ENCODE peak calls at places on chromosomes 4 and X, in four cellular contexts. L is GM13976, I is AG09319, C is GM12865. U is an unnamed sample.

GRCh38 chrX:113274801-113275200 is 434.2 kb upstream of the AMOT start:
- DNase-seq in I (no peak), C (no peak), L (no peak), U (no peak)

GRCh38 chrX:30620125-30620524 is 33.1 kb upstream of the GK start:
- DNase-seq in L (no peak), I (no peak), C (no peak), U (no peak)

GRCh38 chr4:48891028-48891619 is 15.4 kb downstream of the OCIAD2 start:
- DNase-seq in I (no peak), C (no peak), L (no peak), U (no peak)

GRCh38 chr4:77862478-77863216 is at the start of gene MRPL1:
- DNase-seq in L (peak), C (peak), I (peak), U (peak)

GRCh38 chrX:64894454-64895038 is 81.7 kb downstream of the ZC4H2 start:
- DNase-seq in C (peak), L (peak), I (no peak), U (peak)

GRCh38 chr4:105923507-105924238 is 28.4 kb downstream of the NPNT start:
- DNase-seq in L (no peak), I (no peak), C (no peak), U (no peak)

GRCh38 chr4:85756938-85757337 is 282.0 kb downstream of the ARHGAP24 start:
- DNase-seq in L (peak), I (no peak), C (peak), U (peak)

GRCh38 chr4:10569491-10569890 is 112.3 kb upstream of the ZNF518B start:
- DNase-seq in I (no peak), L (no peak), C (no peak), U (no peak)

GRCh38 chr4:6292376-6293096 is 22.9 kb downstream of the WFS1 start:
- DNase-seq in L (no peak), C (no peak), I (no peak), U (no peak)

GRCh38 chr4:6115746-6116586 is 84.4 kb downstream of the JAKMIP1 start:
- DNase-seq in I (no peak), L (no peak), C (no peak), U (no peak)

GRCh38 chr4:15691346-15692140 is 9.9 kb downstream of the FAM200B start:
- DNase-seq in L (no peak), C (no peak), I (no peak), U (no peak)

GRCh38 chr4:139575072-139575471 is 19.1 kb upstream of the SETD7 start:
- DNase-seq in I (no peak), L (no peak), C (no peak), U (no peak)

GRCh38 chrX:45952030-45952429 is 593.2 kb downstream of the ZNF674 start:
- DNase-seq in C (no peak), I (no peak), L (no peak), U (no peak)

GRCh38 chr4:75922588-75922987 is 18.2 kb downstream of the NAAA start:
- DNase-seq in L (no peak), C (no peak), I (no peak), U (no peak)

GRCh38 chrX:103941201-103941975 is 21.0 kb upstream of the TMSB15B start:
- DNase-seq in C (peak), L (peak), I (no peak), U (no peak)

GRCh38 chr4:121340247-121340646 is 40.6 kb downstream of the QRFPR start:
- DNase-seq in L (no peak), C (no peak), I (no peak), U (no peak)

GRCh38 chr4:184328022-184328736 is 110.5 kb upstream of the ENPP6 start:
- DNase-seq in I (no peak), C (peak), L (peak), U (peak)

GRCh38 chrX:9635368-9635767 is 130.3 kb downstream of the GPR143 start:
- DNase-seq in C (no peak), I (no peak), L (no peak), U (no peak)

GRCh38 chrX:151488677-151489076 is 74.8 kb upstream of the PASD1 start:
- DNase-seq in L (peak), C (peak), I (no peak), U (peak)

GRCh38 chr4:72330381-72330780 is 238.6 kb downstream of the ADAMTS3 start:
- DNase-seq in C (no peak), I (no peak), L (no peak), U (no peak)

GRCh38 chrX:39854772-39855747 is 242.7 kb downstream of the BCOR start:
- DNase-seq in L (peak), I (no peak), C (peak), U (peak)

GRCh38 chrX:72243472-72243871 is 4.6 kb upstream of the ERCC6L start:
- DNase-seq in C (no peak), I (no peak), L (no peak), U (no peak)

GRCh38 chr4:143399113-143399949 is 62.7 kb downstream of the GAB1 start:
- DNase-seq in I (no peak), L (no peak), C (peak), U (no peak)

GRCh38 chrX:44735498-44735897 is 108.3 kb upstream of the DUSP21 start:
- DNase-seq in C (no peak), L (no peak), I (no peak), U (no peak)

GRCh38 chr4:54231419-54232150 is 2.5 kb downstream of the PDGFRA start:
- DNase-seq in I (no peak), C (no peak), L (peak), U (no peak)

GRCh38 chr4:54233697-54234496 is 4.8 kb downstream of the PDGFRA start:
- DNase-seq in C (peak), L (peak), I (no peak), U (peak)

GRCh38 chr4:54233128-54233696 is 4.1 kb downstream of the PDGFRA start:
- DNase-seq in L (peak), C (peak), I (no peak), U (peak)

GRCh38 chr4:54232151-54232688 is 3.1 kb downstream of the PDGFRA start:
- DNase-seq in I (no peak), L (peak), C (no peak), U (no peak)

GRCh38 chr4:54234497-54235205 is 5.6 kb downstream of the PDGFRA start:
- DNase-seq in C (no peak), L (no peak), I (no peak), U (no peak)
- TF ChIP-seq CTCF in C (no peak), L (no peak), I (no peak), U (no peak)

GRCh38 chrX:69136546-69137331 is 28.5 kb downstream of the PJA1 start:
- DNase-seq in C (no peak), I (no peak), L (no peak), U (no peak)

GRCh38 chrX:69130448-69130847 is 34.8 kb downstream of the PJA1 start:
- DNase-seq in I (no peak), L (no peak), C (no peak), U (no peak)

GRCh38 chrX:69137371-69137881 is 27.8 kb downstream of the PJA1 start:
- DNase-seq in L (no peak), C (no peak), I (peak), U (no peak)

GRCh38 chrX:69137911-69138310 is 27.3 kb downstream of the PJA1 start:
- DNase-seq in I (no peak), C (no peak), L (no peak), U (no peak)

DNA sequence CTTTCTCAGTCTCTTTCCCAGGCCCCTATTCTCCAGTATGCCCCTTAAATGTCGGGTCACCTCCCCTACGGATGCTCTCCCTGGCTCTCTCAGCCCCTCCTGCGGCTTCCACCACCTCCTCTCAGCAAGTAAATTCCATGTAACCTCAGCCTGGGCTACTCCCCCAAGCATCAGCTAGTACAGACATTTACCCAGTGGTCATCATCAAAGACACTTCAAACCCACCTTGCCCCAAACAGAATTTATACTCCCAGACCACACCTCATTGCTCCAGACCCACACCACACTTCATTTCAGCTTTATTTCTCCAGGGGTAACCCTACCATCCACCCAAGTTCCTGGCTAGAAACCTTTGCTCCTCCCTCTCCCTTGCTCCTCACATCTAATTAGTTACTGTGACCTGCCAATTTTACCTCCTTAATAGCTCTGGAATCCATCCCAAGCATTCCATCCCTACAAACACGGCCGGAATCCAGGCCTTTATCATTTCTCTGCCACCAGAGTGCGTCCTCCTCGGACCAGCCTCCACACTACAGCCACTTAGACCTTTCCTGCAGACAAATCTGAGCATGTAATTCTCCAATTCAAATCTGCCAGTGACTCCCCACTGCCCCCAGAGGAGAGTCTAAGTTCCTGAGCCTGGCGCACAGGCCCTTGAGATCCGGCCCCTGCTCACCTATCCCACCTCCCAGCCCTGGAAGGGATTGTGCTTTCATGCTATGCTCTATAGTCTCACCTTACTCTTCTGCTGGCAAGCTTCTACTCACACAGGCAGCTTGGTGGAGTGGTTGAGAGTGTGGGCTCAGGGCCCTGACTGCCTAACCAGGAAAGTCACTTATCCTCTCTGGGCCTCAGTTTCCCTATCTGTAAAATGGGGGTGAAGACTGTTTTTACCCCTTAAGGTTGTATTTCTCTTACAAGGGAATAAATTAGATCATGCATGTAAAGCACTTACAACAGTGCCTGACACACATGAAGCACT is 31.4 kb downstream of the PJA1 start:
- DNase-seq in C (peak), L (no peak), I (no peak), U (no peak)
- TF ChIP-seq CTCF in C (peak), L (peak), I (peak), U (no peak)

DNA sequence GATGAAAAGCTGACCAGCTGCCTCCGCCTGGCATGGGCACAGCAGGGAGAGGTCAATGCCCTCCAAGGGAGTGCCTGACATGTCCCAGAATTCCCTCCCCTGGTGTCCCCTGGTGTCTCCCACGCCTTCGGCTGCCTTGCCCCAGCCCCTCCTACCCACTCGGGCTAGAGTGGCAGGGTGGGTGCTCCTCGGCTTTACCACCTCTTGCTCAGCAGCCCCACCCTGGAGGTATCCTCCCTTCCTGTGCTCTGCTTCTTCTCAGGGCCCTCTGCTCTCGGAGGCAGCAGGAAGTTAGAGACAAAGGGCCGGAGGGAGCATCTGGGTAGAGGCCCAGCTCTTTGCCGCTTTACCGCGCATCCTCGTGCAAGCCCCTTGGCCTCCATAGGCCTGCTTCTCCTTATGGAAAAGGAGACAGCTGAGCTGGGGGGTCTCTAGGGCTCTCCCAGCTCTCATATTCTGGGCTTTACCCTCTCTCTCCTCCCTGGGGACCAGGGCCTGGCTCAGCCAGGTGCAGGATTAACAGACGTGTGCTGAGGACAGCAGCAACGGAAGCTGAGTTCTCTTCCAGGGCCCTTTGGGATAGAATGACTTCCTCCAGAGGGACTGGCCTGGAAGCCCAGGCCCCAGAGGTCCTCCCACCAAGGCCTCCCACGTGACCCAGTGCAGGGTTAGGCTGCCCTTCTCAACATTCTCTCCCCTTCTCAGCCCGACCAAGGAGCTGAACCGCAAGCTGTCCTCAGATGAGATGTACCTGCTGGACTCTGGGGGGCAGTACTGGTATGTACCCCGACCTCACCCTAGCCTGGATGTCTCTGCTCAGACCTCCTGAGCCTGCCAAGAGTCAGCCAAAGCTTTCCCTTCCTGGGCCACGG is 17.2 kb downstream of the XPNPEP2 start:
- DNase-seq in I (no peak), C (peak), L (peak), U (peak)
- TF ChIP-seq CTCF in I (no peak), C (peak), L (peak), U (peak)

GRCh38 chr4:8393593-8394038 is 46.9 kb downstream of the ACOX3 start:
- DNase-seq in C (peak), I (peak), L (no peak), U (no peak)
- TF ChIP-seq CTCF in C (no peak), I (peak), L (no peak), U (no peak)

DNA sequence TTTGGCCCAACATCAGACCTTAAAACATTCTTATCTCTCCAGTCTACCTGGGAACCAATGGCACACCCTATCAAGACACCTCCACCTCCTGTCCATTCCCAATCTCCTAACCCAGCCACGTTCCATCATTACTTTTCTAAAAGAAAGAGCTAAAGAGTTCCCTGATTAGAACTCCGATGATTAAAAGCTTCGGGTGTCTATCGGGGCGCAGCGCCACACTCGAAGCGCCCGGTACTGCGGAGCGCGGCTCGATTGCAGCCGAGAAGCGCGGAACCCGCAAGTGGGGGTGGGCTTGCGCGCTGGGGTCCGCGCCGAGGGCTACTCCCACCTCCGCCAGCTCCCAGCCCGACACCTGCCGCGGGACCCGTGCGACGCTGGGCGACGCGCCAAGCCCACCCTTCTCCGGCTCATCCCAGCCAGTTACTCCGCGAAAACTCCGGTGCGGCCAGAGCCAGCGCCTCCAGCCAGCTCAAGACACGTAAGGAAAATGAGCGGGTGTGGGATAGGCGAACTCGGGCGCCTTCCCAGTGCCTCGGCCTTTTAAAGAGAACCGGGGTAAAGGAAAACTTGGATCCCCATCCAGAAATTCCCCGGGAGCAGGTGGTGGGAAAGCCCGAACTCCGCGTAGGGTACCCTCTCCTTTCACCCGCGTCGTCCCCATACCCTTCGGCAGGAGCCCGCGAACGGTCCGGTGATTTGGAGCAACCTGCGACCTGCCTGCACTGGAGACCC is 601 bp downstream of the NPY1R start:
- DNase-seq in I (no peak), C (no peak), L (peak), U (peak)
- TF ChIP-seq CTCF in I (no peak), C (no peak), L (no peak), U (no peak)

GRCh38 chr4:80989921-80990544 is 40.5 kb upstream of the BMP3 start:
- DNase-seq in L (peak), C (peak), I (peak), U (peak)
- TF ChIP-seq CTCF in L (peak), C (peak), I (peak), U (peak)

GRCh38 chrX:53481093-53481492 is 46.9 kb upstream of the HSD17B10 start:
- DNase-seq in I (no peak), L (no peak), C (peak), U (no peak)
- TF ChIP-seq CTCF in I (peak), L (no peak), C (peak), U (no peak)

DNA sequence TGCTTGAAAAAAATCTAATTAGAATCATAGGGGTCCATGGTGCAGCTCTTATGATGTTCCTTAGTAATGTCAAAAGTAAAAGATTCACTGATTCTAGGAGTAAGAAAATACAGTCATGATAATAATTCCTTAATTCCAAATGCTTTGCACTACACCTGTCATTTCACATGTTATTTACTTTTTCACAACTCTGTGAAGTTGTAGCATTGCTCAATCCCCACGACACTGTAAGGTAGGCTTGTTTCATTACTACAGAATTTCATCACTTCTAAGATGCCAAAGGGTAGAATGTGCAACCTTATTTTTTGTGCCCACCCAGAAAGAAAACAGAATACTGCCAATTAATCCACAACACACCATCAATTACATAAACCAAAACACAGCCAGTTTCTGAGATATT is 46.1 kb upstream of the LNX1 start:
- DNase-seq in C (no peak), I (no peak), L (no peak), U (no peak)
- TF ChIP-seq CTCF in C (no peak), I (no peak), L (no peak), U (no peak)